ENCODE peak calls at places on chromosomes 12 and 14, in five cellular contexts. F is PC-9, R is astrocyte, I is dorsolateral prefrontal cortex, Q is brain microvascular endothelial cell. O is an unnamed sample.

GRCh38 chr12:55227643-55228042 is 6.8 kb downstream of the OR10A7 start:
- DNase-seq in Q (no peak), F (no peak), R (no peak), I (no peak), O (peak; percentile 3)

GRCh38 chr14:73189651-73190050 is 47.7 kb upstream of the PAPLN start:
- DNase-seq in R (no peak), I (no peak), Q (no peak), F (no peak), O (no peak)

GRCh38 chr14:97411938-97412612 is 614.9 kb downstream of the VRK1 start:
- DNase-seq in R (no peak), Q (no peak), F (no peak), I (no peak), O (no peak)

GRCh38 chr12:101480849-101481248 is 5.7 kb downstream of the SPIC start:
- DNase-seq in R (no peak), I (no peak), Q (no peak), F (no peak), O (no peak)

GRCh38 chr14:97179573-97179972 is 382.4 kb downstream of the VRK1 start:
- DNase-seq in Q (no peak), F (no peak), R (no peak), I (no peak), O (no peak)

GRCh38 chr12:112788205-112788604 is 3.3 kb upstream of the RPH3A start:
- DNase-seq in F (no peak), I (no peak), R (no peak), Q (no peak), O (no peak)

GRCh38 chr12:107925125-107925524 is 150.6 kb downstream of the ASCL4 start:
- DNase-seq in R (no peak), F (no peak), Q (no peak), I (no peak), O (no peak)

GRCh38 chr12:125169451-125169850 is 104.2 kb downstream of the AACS start:
- DNase-seq in Q (no peak), I (no peak), R (no peak), F (no peak), O (no peak)

GRCh38 chr14:105333020-105333490 is 18.5 kb downstream of the PACS2 start:
- DNase-seq in F (no peak), R (no peak), Q (no peak), I (no peak), O (no peak)

GRCh38 chr14:103546651-103547454 is 15.6 kb downstream of the BAG5 start:
- DNase-seq in I (peak; percentile 94), Q (peak; percentile 32), R (no peak), F (peak; percentile 89), O (peak; percentile 29)

GRCh38 chr14:68307769-68308168 is 485.1 kb downstream of the ZFP36L1 start:
- DNase-seq in R (no peak), F (no peak), I (no peak), Q (no peak), O (no peak)

GRCh38 chr14:87888136-87888999 is 104.6 kb downstream of the GALC start:
- DNase-seq in F (peak; percentile 0), I (no peak), Q (no peak), R (no peak), O (no peak)

GRCh38 chr14:90005939-90006530 is 50.3 kb downstream of the TDP1 start:
- DNase-seq in F (no peak), Q (no peak), R (no peak), I (no peak), O (no peak)

GRCh38 chr12:56630180-56630632 is at the start of gene BAZ2A:
- DNase-seq in I (peak; percentile 96), F (peak; percentile 75), Q (peak; percentile 82), R (peak; percentile 61), O (no peak)
- H3K27ac ChIP-seq in I (peak within 1 kb of the TSS; percentile 88), F (peak within 1 kb of the TSS; percentile 35), Q (peak within 1 kb of the TSS; percentile 81), R (peak within 1 kb of the TSS; percentile 86), O (peak within 1 kb of the TSS; percentile 89)

GRCh38 chr12:94290353-94290752 is 142.0 kb downstream of the PLXNC1 start:
- DNase-seq in Q (no peak), I (no peak), R (no peak), F (no peak), O (no peak)
- TF ChIP-seq CTCF in Q (no peak), I (no peak), R (no peak), F (no peak), O (no peak)

DNA sequence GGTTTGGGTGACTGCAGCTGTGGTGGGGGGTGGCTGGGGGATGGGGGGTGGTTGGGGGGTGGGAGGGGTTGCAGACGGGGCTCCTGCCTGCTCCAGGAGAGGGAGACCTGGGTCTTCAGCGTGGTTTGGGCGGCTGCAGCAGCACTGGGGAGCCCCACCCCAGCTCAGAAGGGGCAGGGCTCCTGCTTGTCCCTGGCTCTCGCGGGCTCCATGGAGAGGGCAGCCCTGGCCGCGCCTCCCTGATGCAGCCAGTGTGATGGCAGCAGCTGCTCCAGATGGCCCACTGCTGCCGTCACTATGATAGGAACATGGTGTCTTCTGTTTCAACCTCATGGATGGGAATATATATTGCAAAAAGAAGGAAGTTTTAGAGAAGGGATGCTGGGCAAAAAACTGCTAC is 22.9 kb downstream of the TRHDE start:
- DNase-seq in F (no peak), R (no peak), Q (no peak), I (no peak), O (no peak)
- H3K27ac ChIP-seq in F (peak overlapping the region; percentile 75), R (peak overlapping the region; percentile 97), Q (peak overlapping the region; percentile 32), I (no peak overlapping the region), O (no peak overlapping the region)

DNA sequence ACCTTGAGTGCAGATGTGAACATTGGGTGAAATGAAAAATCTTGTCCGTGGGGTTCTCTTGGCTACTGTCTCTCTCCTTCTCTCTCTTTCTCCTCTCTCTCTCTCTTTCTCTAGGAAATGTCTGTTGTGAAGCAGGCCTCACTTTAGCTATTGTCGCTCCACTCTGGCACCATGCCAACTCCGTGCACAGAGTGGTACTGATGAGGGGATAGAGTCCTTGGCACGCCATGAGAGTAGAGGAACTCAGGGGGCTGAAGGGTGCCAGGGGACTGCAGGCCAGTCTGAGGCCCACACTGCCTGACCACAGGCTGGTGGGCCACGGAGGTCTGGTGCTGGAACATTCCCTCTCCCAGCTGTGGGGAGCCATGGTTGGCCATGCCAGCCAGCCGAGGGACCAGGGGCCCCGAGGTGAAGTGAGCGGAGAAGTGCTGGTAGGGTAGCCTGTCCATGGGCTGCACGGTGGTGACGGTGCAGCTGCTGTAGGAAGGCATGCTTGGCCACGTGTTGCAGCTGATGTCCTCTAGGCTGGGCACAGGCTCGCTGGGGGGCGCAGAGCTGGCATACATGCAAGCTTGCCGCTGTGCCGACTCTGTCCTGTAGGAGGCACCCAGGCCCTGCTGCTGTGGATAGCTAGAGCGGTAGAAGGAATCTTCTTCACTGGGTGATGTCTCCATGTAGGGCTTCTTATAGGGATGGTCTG is 50.4 kb downstream of the TBX5 start:
- DNase-seq in I (no peak), R (no peak), F (no peak), Q (no peak), O (no peak)
- TF ChIP-seq CTCF in I (no peak), R (no peak), F (no peak), Q (no peak), O (no peak)

DNA sequence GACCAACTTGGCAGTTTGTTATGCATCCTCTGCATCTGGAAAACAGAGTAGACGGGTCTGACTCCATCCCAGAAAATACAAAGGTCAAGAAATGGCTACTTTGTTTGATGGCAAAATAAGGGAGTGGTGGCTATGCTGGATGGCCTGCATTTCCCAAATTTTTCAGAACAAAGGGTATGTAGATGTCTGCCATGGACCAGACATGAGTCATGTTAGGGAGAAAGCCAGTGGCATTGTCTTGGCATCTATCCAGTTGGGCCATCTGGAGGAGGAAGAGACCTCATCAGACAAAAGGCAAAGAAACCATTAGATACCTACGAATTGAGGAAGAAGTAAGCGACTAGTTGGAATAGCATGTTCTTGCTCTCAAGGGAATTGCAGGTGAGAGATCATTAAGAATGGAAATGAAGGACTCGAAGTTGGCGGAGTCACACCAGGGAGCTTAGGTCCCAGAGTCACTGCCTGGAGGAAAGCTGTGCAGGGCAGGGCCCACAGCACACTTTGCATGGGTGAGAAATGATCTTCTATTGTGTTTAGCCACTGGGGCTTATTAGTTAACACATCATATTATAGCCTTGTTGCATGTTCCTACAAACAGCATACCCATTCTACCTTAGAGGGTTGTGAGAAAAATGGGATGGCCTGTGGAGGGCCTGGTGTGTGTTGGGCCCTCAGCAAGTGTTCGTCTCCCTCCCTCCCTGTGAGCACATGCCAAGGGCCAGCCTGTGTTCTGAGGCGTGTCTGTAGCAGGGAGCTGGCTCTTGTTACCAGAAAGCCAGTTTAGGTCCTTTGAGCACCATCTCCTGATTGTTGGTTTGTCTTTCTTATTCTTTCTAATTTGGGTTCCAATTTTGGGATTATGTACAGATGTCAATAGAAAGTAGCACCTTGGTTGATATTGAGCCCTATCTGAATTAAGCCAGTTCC is 119.4 kb downstream of the KTN1 start:
- DNase-seq in I (peak; percentile 25), F (peak; percentile 78), R (peak; percentile 76), Q (peak; percentile 26), O (peak; percentile 55)
- H3K27ac ChIP-seq in I (no peak overlapping the region), F (no peak overlapping the region), R (no peak overlapping the region), Q (no peak overlapping the region), O (no peak overlapping the region)

GRCh38 chr14:59570122-59570521 is 6.5 kb downstream of the CCDC175 start:
- DNase-seq in I (no peak), R (no peak), Q (no peak), F (no peak), O (no peak)
- TF ChIP-seq CTCF in I (no peak), R (no peak), Q (peak; percentile 29), F (peak; percentile 28), O (peak; percentile 39)

GRCh38 chr14:22479132-22479531 is 109.9 kb downstream of the DAD1 start:
- DNase-seq in F (no peak), I (no peak), Q (no peak), R (no peak), O (no peak)
- H3K27ac ChIP-seq in F (no peak overlapping the region), I (no peak overlapping the region), Q (no peak overlapping the region), R (no peak overlapping the region), O (no peak overlapping the region)

GRCh38 chr12:64560395-64561301 is 49.6 kb upstream of the RASSF3 start:
- DNase-seq in I (no peak), F (peak; percentile 44), R (peak; percentile 95), Q (peak; percentile 92), O (peak; percentile 71)
- TF ChIP-seq CTCF in I (no peak), F (no peak), R (no peak), Q (no peak), O (no peak)

DNA sequence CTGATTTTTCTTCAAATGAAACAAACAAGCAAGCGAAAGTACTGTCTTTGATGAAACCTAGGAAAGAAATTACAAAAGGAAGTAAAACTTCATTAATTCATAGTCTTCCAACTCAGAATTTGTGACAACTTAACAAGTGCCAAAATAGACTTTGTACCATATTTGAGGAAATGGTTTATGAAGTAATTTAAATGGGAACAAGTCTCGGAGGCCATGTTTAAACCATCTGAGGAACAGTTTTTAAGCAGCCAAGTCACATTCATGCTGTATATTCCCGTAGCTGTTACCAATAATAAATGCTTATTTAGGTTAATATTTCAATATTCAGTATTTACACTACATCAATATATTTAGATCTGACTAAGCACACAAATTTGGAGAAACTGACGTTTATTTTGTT is 779 bp upstream of the ARHGDIB start:
- DNase-seq in F (no peak), Q (no peak), R (no peak), I (no peak), O (no peak)
- H3K27ac ChIP-seq in F (peak overlapping the region; percentile 83), Q (no peak overlapping the region), R (no peak overlapping the region), I (no peak overlapping the region), O (peak overlapping the region; percentile 39)